ENCODE peak calls at places on chromosomes 6 and 20, in seven cellular contexts. G is mesendoderm, R is IMR-90, T is neuronal stem cell, D is H9, Y is trophoblast cell, U is H1. X is an unnamed sample.

GRCh38 chr20:15613530-15613929 is 959.7 kb downstream of the KIF16B start:
- DNase-seq in G (peak; percentile 62), R (peak; percentile 21), T (no peak), D (no peak), Y (peak; percentile 61), U (no peak), X (no peak)

GRCh38 chr6:159693894-159694545 is 979 bp upstream of the SOD2 start:
- DNase-seq in G (peak; percentile 22), R (peak; percentile 36), T (no peak), D (peak; percentile 27), Y (peak; percentile 43), U (no peak), X (peak; percentile 71)

GRCh38 chr6:49902856-49903255 is 36.5 kb upstream of the CRISP1 start:
- DNase-seq in G (no peak), R (no peak), T (no peak), D (no peak), Y (no peak), U (no peak), X (no peak)

GRCh38 chr6:41657131-41658094 is 19.1 kb downstream of the MDFI start:
- DNase-seq in G (no peak), R (no peak), T (no peak), D (no peak), Y (no peak), U (no peak), X (no peak)

GRCh38 chr20:8996817-8997512 is 71.9 kb upstream of the PLCB4 start:
- DNase-seq in G (peak; percentile 48), R (no peak), T (no peak), D (no peak), Y (no peak), U (no peak), X (no peak)

GRCh38 chr20:5127204-5127858 is 523 bp downstream of the CDS2 start:
- DNase-seq in G (peak; percentile 85), R (peak; percentile 56), T (peak; percentile 15), D (peak; percentile 74), Y (peak; percentile 41), U (peak; percentile 57), X (peak; percentile 66)

GRCh38 chr20:59802471-59803221 is 130.8 kb downstream of the SYCP2 start:
- DNase-seq in G (no peak), R (no peak), T (no peak), D (peak; percentile 18), Y (no peak), U (no peak), X (no peak)

GRCh38 chr6:18538315-18538714 is 151.2 kb downstream of the RNF144B start:
- DNase-seq in G (no peak), R (no peak), T (no peak), D (no peak), Y (no peak), U (no peak), X (no peak)

GRCh38 chr6:99146716-99147115 is 199.0 kb upstream of the FBXL4 start:
- DNase-seq in G (no peak), R (no peak), T (no peak), D (no peak), Y (no peak), U (no peak), X (no peak)

GRCh38 chr6:116461563-116462507 is 660 bp downstream of the CALHM6 start:
- DNase-seq in G (peak; percentile 90), R (peak; percentile 47), T (peak; percentile 68), D (peak; percentile 84), Y (peak; percentile 92), U (peak; percentile 83), X (peak; percentile 47)

GRCh38 chr6:4114123-4114522 is 21.3 kb downstream of the ECI2 start:
- DNase-seq in G (no peak), R (peak; percentile 55), T (no peak), D (no peak), Y (no peak), U (no peak), X (no peak)

GRCh38 chr20:58102744-58103516 is 125.5 kb downstream of the ANKRD60 start:
- DNase-seq in G (no peak), R (no peak), T (no peak), D (no peak), Y (no peak), U (no peak), X (no peak)

GRCh38 chr6:112563368-112563767 is 216.2 kb downstream of the RFPL4B start:
- DNase-seq in G (peak; percentile 95), R (peak; percentile 72), T (peak; percentile 24), D (peak; percentile 35), Y (peak; percentile 66), U (no peak), X (peak; percentile 31)

GRCh38 chr20:25532015-25532751 is 53.1 kb downstream of the NINL start:
- DNase-seq in G (peak; percentile 62), R (no peak), T (peak; percentile 15), D (peak; percentile 63), Y (peak; percentile 77), U (peak; percentile 75), X (no peak)

GRCh38 chr6:41430875-41431274 is 95.5 kb downstream of the NCR2 start:
- DNase-seq in G (no peak), R (peak; percentile 70), T (no peak), D (no peak), Y (no peak), U (no peak), X (peak; percentile 82)

GRCh38 chr20:40188319-40188718 is 500.7 kb downstream of the MAFB start:
- DNase-seq in G (no peak), R (no peak), T (no peak), D (no peak), Y (no peak), U (no peak), X (no peak)

GRCh38 chr6:90523779-90524310 is 63.0 kb downstream of the MAP3K7 start:
- DNase-seq in G (no peak), R (no peak), T (no peak), D (no peak), Y (no peak), U (no peak), X (no peak)

GRCh38 chr6:4727671-4728435 is 48.4 kb upstream of the CDYL start:
- DNase-seq in G (peak; percentile 85), R (no peak), T (no peak), D (no peak), Y (peak; percentile 20), U (no peak), X (peak; percentile 93)

DNA sequence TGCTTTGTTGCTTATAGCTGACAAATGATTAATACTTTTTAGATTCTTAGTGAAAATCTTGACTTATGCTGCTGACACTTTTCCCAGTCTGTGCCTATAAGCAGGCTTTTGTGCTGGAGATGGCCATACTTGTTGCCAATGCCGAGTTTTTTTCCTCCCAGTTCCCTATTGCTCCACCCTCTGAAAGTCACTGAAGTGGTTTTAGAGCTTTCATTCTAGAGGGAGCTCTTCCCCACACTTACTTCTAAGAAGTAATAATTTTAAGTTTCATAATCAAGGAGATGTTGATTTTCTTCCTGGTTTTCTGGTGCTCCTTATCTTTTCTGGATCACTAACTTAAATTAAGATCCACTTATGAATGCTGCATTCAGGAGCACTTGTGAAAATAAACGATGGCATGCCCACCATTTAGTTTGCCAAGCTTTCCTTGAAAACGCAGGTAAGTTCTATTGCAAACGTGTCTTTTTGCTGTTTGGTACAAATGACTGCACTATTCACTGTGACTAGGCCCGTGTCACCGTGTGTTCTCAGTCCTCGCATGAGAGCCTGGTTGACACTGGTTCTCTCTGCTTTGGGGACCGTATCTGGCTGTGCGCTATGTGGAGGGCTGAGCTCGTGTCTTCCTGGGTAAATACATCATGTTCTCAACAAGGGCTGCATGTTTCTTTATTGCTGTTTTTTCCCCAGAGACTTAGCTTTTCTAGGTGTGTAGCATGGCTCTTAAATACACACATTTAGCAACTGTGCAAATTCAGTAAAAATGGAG is 50.2 kb downstream of the GFRA4 start:
- DNase-seq in G (no peak), R (peak; percentile 13), T (no peak), D (no peak), Y (no peak), U (no peak), X (peak; percentile 19)
- H3K4ac ChIP-seq in G (no peak overlapping the region), R (no peak overlapping the region), T (no peak overlapping the region), D (no peak overlapping the region), Y (no peak overlapping the region), U (no peak overlapping the region), X (no peak overlapping the region)

GRCh38 chr20:50765674-50766073 is 29.2 kb upstream of the BCAS4 start:
- DNase-seq in G (no peak), R (no peak), T (no peak), D (no peak), Y (no peak), U (no peak), X (no peak)

GRCh38 chr20:50758992-50759391 is 27.6 kb downstream of the PARD6B start:
- DNase-seq in G (no peak), R (no peak), T (no peak), D (no peak), Y (peak; percentile 31), U (peak; percentile 32), X (no peak)

GRCh38 chr20:50762045-50762422 is 30.7 kb downstream of the PARD6B start:
- DNase-seq in G (no peak), R (peak; percentile 36), T (no peak), D (no peak), Y (no peak), U (no peak), X (no peak)

GRCh38 chr20:50759678-50760077 is 28.3 kb downstream of the PARD6B start:
- DNase-seq in G (no peak), R (no peak), T (no peak), D (no peak), Y (no peak), U (peak; percentile 27), X (no peak)

GRCh38 chr20:50762435-50763201 is 31.2 kb downstream of the PARD6B start:
- DNase-seq in G (no peak), R (peak; percentile 76), T (no peak), D (no peak), Y (peak; percentile 64), U (peak; percentile 41), X (no peak)
- H3K4me2 ChIP-seq in G (no peak overlapping the region), R (peak overlapping the region; percentile 23), T (no peak overlapping the region), D (no peak overlapping the region), Y (no peak overlapping the region), U (no peak overlapping the region), X (no peak overlapping the region)

DNA sequence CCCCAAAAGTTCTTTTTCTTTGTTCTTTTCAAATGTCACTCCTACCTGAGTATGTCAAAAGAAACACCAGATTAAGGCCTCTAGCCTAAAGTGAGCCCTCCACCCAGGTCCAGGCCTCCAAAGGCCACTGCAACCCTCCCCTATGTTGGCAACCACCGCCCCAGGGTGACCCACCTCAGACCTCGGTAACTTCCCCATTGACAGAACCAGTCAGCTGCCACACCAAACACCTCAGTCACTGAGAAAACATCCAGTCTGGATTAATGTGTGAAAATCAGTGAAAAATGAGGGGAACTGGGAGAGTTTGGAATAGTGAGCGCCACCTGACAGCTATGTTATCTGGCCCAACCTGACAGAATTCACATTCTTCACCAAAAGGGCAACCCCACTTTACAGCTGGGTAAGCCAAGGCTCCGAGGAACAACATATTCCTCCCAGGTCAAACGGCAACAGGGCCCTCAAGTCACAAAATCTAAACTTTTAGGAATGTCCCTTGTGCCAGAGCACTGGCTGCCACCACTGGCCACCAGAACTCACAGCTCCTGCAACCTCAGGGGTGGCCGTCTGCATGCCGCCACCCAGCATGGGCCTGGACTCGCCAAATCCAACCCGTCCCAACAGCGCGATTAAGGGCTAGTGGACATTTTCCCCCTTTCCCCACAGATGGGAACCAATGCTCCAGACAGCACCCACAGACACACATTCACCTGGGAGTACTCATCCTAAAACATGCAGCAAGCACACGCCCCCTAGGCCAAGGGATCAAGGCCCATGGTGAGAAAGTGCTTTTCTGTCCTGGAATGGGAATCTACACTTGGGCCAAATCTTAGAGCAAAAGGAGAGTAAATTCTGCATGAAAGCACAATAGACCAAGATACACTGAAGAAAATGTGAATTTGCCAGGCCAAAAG is 4.8 kb downstream of the TAF4 start:
- DNase-seq in G (no peak), R (no peak), T (no peak), D (no peak), Y (no peak), U (no peak), X (no peak)
- H2BK5ac ChIP-seq in G (no peak overlapping the region), R (no peak overlapping the region), T (no peak overlapping the region), D (no peak overlapping the region), Y (no peak overlapping the region), U (no peak overlapping the region), X (no peak overlapping the region)

GRCh38 chr6:150413198-150413597 is 44.4 kb downstream of the IYD start:
- DNase-seq in G (no peak), R (no peak), T (no peak), D (no peak), Y (no peak), U (no peak), X (no peak)
- H3K4ac ChIP-seq in G (no peak overlapping the region), R (no peak overlapping the region), T (no peak overlapping the region), D (no peak overlapping the region), Y (no peak overlapping the region), U (no peak overlapping the region), X (no peak overlapping the region)

X was measured in mesenchymal stem cell.